ENCODE peak calls at places on chromosomes 6 and 20, in ten cellular contexts. U is amygdala; G is HTR-8/SVneo; V is T follicular helper cell; L is NCI-H774; S is activated T-helper 1 cell treated with anti-CD3 and anti-CD28 coated beads, Interleukin-2, amount 50 U/mL, for 16 hours; B is neural crest cell; T is stimulated activated CD4-positive, alpha-beta T cell treated with anti-CD3 and anti-CD28 coated beads, TNF-alpha, amount 100 ng/mL, for 1 hour; M is GM12865; X is SW 1271. H is an unnamed sample.

GRCh38 chr6:36195471-36196048 is 984 bp upstream of the BRPF3 start:
- DNase-seq in U (no peak), L (no peak), V (no peak), X (no peak), B (no peak), M (no peak), G (no peak), T (no peak), S (no peak), H (no peak)

GRCh38 chr20:12079490-12079889 is 161.8 kb downstream of the BTBD3 start:
- DNase-seq in M (no peak), T (no peak), S (no peak), L (no peak), V (no peak), G (no peak), X (no peak), U (no peak), B (no peak), H (no peak)

GRCh38 chr6:147837540-147837939 is 329.1 kb downstream of the SAMD5 start:
- DNase-seq in L (no peak), S (no peak), U (no peak), G (no peak), V (no peak), T (no peak), M (no peak), B (no peak), X (no peak), H (no peak)

GRCh38 chr6:152981989-152982767 is 663 bp downstream of the FBXO5 start:
- DNase-seq in V (no peak), S (no peak), X (no peak), U (no peak), M (peak), G (no peak), B (peak), T (no peak), L (no peak), H (no peak)

GRCh38 chr20:6708010-6708409 is 59.5 kb upstream of the BMP2 start:
- DNase-seq in U (no peak), X (no peak), V (no peak), T (no peak), L (no peak), M (no peak), B (no peak), G (no peak), S (no peak), H (no peak)

GRCh38 chr6:26328265-26328844 is 36.6 kb upstream of the BTN3A2 start:
- DNase-seq in G (no peak), M (peak), V (no peak), S (no peak), L (no peak), B (no peak), T (no peak), X (no peak), U (no peak), H (no peak)

GRCh38 chr6:45722876-45723275 is 292.8 kb downstream of the CLIC5 start:
- DNase-seq in T (no peak), M (no peak), L (no peak), V (no peak), G (no peak), S (no peak), X (no peak), B (no peak), U (no peak), H (no peak)

GRCh38 chr6:52157301-52157930 is 28.8 kb upstream of the IL17A start:
- DNase-seq in M (peak), L (no peak), T (no peak), U (no peak), X (no peak), V (no peak), S (no peak), G (no peak), B (no peak), H (peak)

GRCh38 chr20:20237093-20237959 is 130.6 kb upstream of the INSM1 start:
- DNase-seq in T (no peak), G (peak), L (peak), U (no peak), M (peak), V (no peak), B (peak), X (no peak), S (no peak), H (peak)